ENCODE peak calls at places on chromosomes 7 and 10, in five cellular contexts. Z is SK-N-SH, U is GM12878, D is K562, Y is HepG2. Q is an unnamed sample.

GRCh38 chr10:103843045-103843444 is 12.3 kb downstream of the SH3PXD2A start:
- DNase-seq in Z (no peak), U (no peak), D (no peak), Y (no peak), Q (no peak)

GRCh38 chr7:120988591-120989299 is at the start of gene CPED1:
- DNase-seq in Z (peak), U (no peak), D (peak), Y (peak), Q (no peak)

GRCh38 chr10:126598009-126598408 is 72.5 kb downstream of the C10orf90 start:
- DNase-seq in Z (peak), U (no peak), D (peak), Y (peak), Q (peak)

GRCh38 chr10:59077855-59078254 is 98.6 kb upstream of the PHYHIPL start:
- DNase-seq in Z (no peak), U (no peak), D (no peak), Y (no peak), Q (no peak)

GRCh38 chr10:31819393-31819820 is 109.2 kb downstream of the ARHGAP12 start:
- DNase-seq in Z (no peak), U (no peak), D (peak), Y (no peak), Q (no peak)

GRCh38 chr7:54921116-54921515 is 97.7 kb upstream of the EGFR start:
- DNase-seq in Z (no peak), U (no peak), D (no peak), Y (no peak), Q (no peak)

GRCh38 chr7:158479680-158480025 is 108.0 kb downstream of the PTPRN2 start:
- DNase-seq in Z (no peak), U (no peak), D (no peak), Y (no peak), Q (no peak)

GRCh38 chr10:59073456-59074053 is 102.9 kb upstream of the PHYHIPL start:
- DNase-seq in Z (no peak), U (no peak), D (no peak), Y (peak), Q (no peak)

GRCh38 chr7:100053201-100053600 is 3.6 kb downstream of the ZSCAN21 start:
- DNase-seq in Z (peak), U (no peak), D (peak), Y (peak), Q (peak)

GRCh38 chr7:44285561-44285960 is 39.8 kb downstream of the CAMK2B start:
- DNase-seq in Z (peak), U (no peak), D (no peak), Y (no peak), Q (no peak)

GRCh38 chr7:31633894-31634494 is 53.0 kb upstream of the PPP1R17 start:
- DNase-seq in Z (peak), U (no peak), D (peak), Y (peak), Q (peak)

GRCh38 chr10:80144302-80145131 is 12.0 kb downstream of the PLAC9 start:
- DNase-seq in Z (peak), U (no peak), D (peak), Y (no peak), Q (peak)

GRCh38 chr7:53101026-53101425 is 65.6 kb downstream of the POM121L12 start:
- DNase-seq in Z (no peak), U (no peak), D (no peak), Y (no peak), Q (no peak)

GRCh38 chr7:85065306-85065705 is 121.5 kb downstream of the SEMA3D start:
- DNase-seq in Z (no peak), U (no peak), D (no peak), Y (no peak), Q (no peak)

GRCh38 chr10:6204063-6204340 is 1.3 kb downstream of the PFKFB3 start:
- DNase-seq in Z (peak), U (no peak), D (no peak), Y (no peak), Q (no peak)

GRCh38 chr7:45192546-45193177 is 35.1 kb downstream of the RAMP3 start:
- DNase-seq in Z (no peak), U (no peak), D (no peak), Y (no peak), Q (no peak)

GRCh38 chr10:33209777-33210176 is 124.7 kb downstream of the NRP1 start:
- DNase-seq in Z (no peak), U (no peak), D (no peak), Y (no peak), Q (no peak)

GRCh38 chr7:13749026-13749425 is 240.4 kb downstream of the ETV1 start:
- DNase-seq in Z (no peak), U (no peak), D (no peak), Y (no peak), Q (no peak)

GRCh38 chr7:130201796-130202195 is 3.4 kb downstream of the TMEM209 start:
- DNase-seq in Z (no peak), U (no peak), D (peak), Y (no peak), Q (no peak)

DNA sequence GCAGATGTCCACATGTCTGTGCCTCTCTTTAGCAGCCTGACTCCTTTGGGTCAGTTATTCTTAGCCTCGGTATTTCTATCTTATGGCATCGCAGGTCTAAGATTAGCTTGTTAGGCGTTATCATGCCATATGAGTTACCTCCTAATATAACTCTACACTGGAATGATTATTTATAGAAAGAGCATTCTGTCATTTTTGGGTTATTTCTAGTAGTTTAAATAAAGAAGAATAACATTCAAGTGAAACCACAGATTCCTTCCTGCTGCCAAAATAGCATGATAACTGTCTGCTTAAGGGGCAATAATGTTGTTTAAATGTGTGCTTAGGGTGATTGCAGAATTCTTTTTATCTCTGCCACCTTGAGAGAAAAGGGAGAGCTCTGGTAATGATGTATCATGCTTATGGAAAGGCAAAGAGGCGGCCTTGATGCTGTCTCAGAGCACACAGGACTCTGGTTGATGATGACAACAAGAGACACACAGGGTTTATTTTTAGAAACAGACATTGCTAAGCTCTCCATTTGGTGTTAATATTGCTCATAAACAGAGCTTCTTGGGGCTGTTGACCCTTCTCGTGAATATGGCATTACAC is 10.4 kb downstream of the HDAC9 start:
- DNase-seq in Z (no peak), U (no peak), D (no peak), Y (no peak), Q (no peak)
- TF ChIP-seq ZBTB33 in Z (no peak), U (no peak), D (no peak), Y (no peak), Q (no peak)

GRCh38 chr7:65925040-65925439 is 52.2 kb downstream of the VKORC1L1 start:
- DNase-seq in Z (no peak), U (no peak), D (no peak), Y (peak), Q (no peak)

GRCh38 chr7:65931685-65932084 is 50.3 kb downstream of the GUSB start:
- DNase-seq in Z (no peak), U (no peak), D (no peak), Y (no peak), Q (no peak)

GRCh38 chr7:65924193-65924592 is 51.3 kb downstream of the VKORC1L1 start:
- DNase-seq in Z (no peak), U (no peak), D (no peak), Y (no peak), Q (no peak)

GRCh38 chr7:65926588-65926987 is 53.7 kb downstream of the VKORC1L1 start:
- DNase-seq in Z (no peak), U (no peak), D (no peak), Y (no peak), Q (no peak)

DNA sequence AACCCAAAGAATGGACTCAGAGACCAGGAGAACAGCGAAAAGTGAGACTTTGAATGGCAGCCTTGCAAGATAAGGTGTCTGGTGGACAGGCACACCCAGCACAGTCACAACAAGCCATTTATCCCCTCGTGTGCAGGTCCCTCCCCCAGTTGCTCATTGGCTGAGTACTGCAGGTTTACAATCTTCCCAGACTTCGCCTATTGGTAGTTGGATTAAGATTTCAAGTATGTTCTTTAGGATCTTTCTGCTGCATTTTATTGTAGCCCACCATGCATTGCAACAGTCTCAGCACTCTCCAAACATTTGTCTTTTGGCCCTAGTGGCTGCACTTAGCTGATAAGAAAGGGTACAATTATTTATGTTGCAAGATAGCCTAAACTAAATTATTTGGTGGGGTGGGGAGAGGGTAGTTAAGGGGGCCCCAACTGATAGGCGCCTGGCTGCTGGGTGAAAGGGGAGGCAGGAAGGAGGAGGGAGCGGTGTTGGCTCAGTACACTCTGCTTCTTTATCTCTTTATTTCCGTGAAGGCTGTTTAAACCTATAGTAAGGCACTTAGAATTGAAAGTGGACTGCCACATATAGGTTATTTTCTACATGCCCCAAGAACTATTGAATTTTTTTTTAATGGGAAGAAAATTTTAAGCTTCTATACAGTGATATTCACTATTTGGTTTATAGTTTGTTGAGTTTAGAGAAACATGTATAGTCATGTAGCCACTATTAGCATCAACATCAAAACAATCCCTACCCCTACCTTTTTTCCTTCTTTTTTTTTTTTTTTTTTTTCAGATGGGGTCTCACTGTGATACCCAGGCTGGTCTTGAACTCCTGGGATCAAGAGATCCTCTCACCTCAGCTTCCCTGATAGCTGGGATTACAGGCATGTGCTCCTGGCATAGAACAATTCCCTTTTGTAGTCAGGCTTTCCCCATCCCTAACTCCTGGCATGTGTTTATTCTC is 54.2 kb downstream of the GUSB start:
- DNase-seq in Z (peak), U (no peak), D (peak), Y (no peak), Q (no peak)
- TF ChIP-seq RAD21 in Z (no peak), U (no peak), D (no peak), Y (no peak), Q (no peak)

DNA sequence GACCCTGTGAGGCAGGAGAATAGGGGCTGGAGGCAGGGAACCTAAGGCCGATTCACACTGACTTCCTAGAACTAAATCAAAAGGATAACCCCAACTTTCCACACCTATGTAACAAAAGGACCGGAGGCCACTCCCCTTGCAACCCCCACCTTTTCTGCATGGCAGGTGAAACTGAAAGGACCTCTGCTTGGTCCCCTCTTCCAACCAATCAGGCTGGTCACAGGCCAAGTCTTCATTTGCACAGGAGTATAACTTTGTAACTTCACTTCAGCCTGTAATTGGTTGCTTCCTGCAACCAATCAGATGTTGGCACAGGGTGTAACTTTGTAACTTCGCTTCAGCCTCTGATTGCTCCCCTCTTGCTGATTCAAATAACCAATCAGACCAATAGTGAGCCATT is 190.1 kb downstream of the FAM107B start:
- DNase-seq in Z (no peak), U (no peak), D (no peak), Y (no peak), Q (no peak)
- TF ChIP-seq ZBTB33 in Z (no peak), U (no peak), D (no peak), Y (no peak), Q (no peak)

DNA sequence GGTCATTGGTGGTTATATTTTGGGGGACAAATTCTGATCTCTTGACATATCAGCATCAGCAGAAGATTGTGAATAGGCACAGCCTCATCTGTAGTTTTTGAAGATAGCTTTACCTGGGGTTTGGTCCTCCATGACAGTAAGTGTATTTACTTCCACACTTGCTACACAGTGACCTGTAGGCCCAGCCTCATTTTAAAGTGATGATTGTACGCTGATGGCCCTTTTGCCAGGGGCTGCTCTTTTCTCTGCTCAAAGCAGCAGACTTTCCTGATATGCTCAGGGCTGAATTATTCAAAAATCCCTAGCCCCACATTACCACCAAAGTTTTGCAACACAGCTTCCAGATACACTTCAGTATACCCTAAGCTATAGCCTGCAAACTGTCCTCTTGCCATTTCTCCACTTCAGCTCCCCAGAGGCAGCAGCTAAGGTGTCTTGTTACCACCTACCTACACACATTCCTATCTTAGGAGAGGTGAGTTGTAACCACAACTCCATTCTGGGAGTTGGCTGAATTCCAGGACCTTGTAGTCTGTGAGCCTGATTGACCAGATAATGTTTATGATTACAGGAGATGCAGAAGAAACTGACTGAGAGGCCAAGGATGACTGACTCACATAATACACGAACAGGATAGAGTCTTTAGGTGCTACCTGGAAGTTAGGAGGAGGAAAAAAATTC is 6.0 kb downstream of the ASB4 start:
- DNase-seq in Z (no peak), U (no peak), D (no peak), Y (peak), Q (peak)
- TF ChIP-seq RAD21 in Z (no peak), U (no peak), D (no peak), Y (no peak), Q (no peak)

GRCh38 chr10:14884082-14884481 is 5.4 kb downstream of the SUV39H2 start:
- DNase-seq in Z (no peak), U (no peak), D (no peak), Y (no peak), Q (no peak)

GRCh38 chr10:14891151-14891550 is 12.5 kb downstream of the SUV39H2 start:
- DNase-seq in Z (no peak), U (no peak), D (no peak), Y (no peak), Q (no peak)

DNA sequence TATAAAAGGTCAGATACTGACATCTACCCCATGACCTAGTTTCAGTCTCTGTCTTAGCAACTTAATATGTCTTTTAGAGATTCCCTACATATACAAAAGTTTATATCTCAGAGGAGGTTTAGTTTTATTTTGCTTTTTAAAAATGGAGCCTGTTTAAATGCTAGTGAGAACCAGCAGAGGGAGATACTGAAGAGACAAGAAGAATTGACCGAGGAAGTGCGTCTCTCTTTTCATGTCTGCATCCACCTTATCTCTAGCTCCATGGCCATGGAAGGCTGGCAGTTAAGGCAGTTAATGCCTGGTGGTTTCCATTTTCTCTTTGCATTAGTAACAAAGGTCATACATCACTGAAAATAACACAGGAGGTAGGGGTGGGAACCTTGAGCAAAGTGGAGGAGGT is 10.7 kb downstream of the SUV39H2 start:
- DNase-seq in Z (peak), U (no peak), D (peak), Y (no peak), Q (no peak)
- TF ChIP-seq ZBTB33 in Z (no peak), U (no peak), D (no peak), Y (no peak), Q (no peak)